ENCODE peak calls at places on chromosomes 4 and X, in four cellular contexts. R, G, P and N are unnamed samples.

GRCh38 chr4:118281611-118282442 is 71.0 kb downstream of the PRSS12 start:
- DNase-seq in R (no peak), G (peak), P (no peak), N (peak)

GRCh38 chr4:138910914-138911336 is 104.7 kb upstream of the NOCT start:
- DNase-seq in R (peak), G (peak), P (no peak), N (peak)

GRCh38 chrX:135345328-135345645 is 36.0 kb downstream of the ETDC start:
- DNase-seq in R (no peak), G (no peak), P (no peak), N (no peak)

GRCh38 chrX:141652315-141652714 is 46.2 kb downstream of the SPANXD start:
- DNase-seq in R (no peak), G (no peak), P (no peak), N (no peak)

GRCh38 chrX:19563746-19564145 is 48.4 kb upstream of the MAP3K15 start:
- DNase-seq in R (no peak), G (no peak), P (no peak), N (no peak)

GRCh38 chr4:76279462-76279861 is 27.1 kb upstream of the STBD1 start:
- DNase-seq in R (no peak), G (no peak), P (no peak), N (no peak)

GRCh38 chr4:170420255-170420693 is 330.5 kb upstream of the AADAT start:
- DNase-seq in R (no peak), G (no peak), P (peak), N (no peak)

GRCh38 chr4:108540536-108540935 is 79.8 kb upstream of the RPL34 start:
- DNase-seq in R (no peak), G (no peak), P (no peak), N (no peak)

GRCh38 chrX:33741807-33742206 is 390.3 kb downstream of the FAM47A start:
- DNase-seq in R (peak), G (no peak), P (no peak), N (no peak)

GRCh38 chrX:139758809-139759208 is 50.8 kb upstream of the MCF2 start:
- DNase-seq in R (no peak), G (no peak), P (no peak), N (no peak)

GRCh38 chr4:3480528-3481112 is 17.5 kb downstream of the DOK7 start:
- DNase-seq in R (peak), G (peak), P (no peak), N (peak)

GRCh38 chr4:69095301-69095731 is 958 bp upstream of the UGT2B7 start:
- DNase-seq in R (no peak), G (no peak), P (no peak), N (peak)

GRCh38 chr4:121304843-121305348 is 75.9 kb downstream of the QRFPR start:
- DNase-seq in R (no peak), G (no peak), P (no peak), N (no peak)

GRCh38 chrX:48616575-48616974 is 19.3 kb downstream of the WDR13 start:
- DNase-seq in R (peak), G (no peak), P (no peak), N (no peak)

GRCh38 chr4:153259679-153260078 is 55.4 kb downstream of the TRIM2 start:
- DNase-seq in R (no peak), G (no peak), P (no peak), N (no peak)

GRCh38 chrX:138865093-138865649 is 153.7 kb upstream of the FGF13 start:
- DNase-seq in R (no peak), G (no peak), P (no peak), N (no peak)

GRCh38 chr4:7784131-7784870 is 155.4 kb downstream of the AFAP1 start:
- DNase-seq in R (no peak), G (no peak), P (no peak), N (no peak)

GRCh38 chrX:53223068-53223693 is 1.8 kb downstream of the KDM5C start:
- DNase-seq in R (no peak), G (no peak), P (no peak), N (no peak)

GRCh38 chrX:57367649-57368048 is 81.1 kb downstream of the FAAH2 start:
- DNase-seq in R (no peak), G (no peak), P (no peak), N (peak)

GRCh38 chrX:44882635-44883034 is 9.6 kb downstream of the KDM6A start:
- DNase-seq in R (no peak), G (no peak), P (no peak), N (no peak)

GRCh38 chr4:97984545-97985131 is 158.6 kb downstream of the STPG2 start:
- DNase-seq in R (peak), G (no peak), P (no peak), N (no peak)

GRCh38 chrX:119272882-119273806 is 37.1 kb downstream of the PGRMC1 start:
- DNase-seq in R (peak), G (peak), P (no peak), N (no peak)

GRCh38 chr4:113576947-113577678 is 184.4 kb downstream of the CAMK2D start:
- DNase-seq in R (no peak), G (no peak), P (no peak), N (no peak)

GRCh38 chr4:83417566-83417965 is 38.1 kb downstream of the HELQ start:
- DNase-seq in R (no peak), G (no peak), P (no peak), N (no peak)

GRCh38 chrX:87728024-87728423 is 210.4 kb downstream of the KLHL4 start:
- DNase-seq in R (no peak), G (peak), P (no peak), N (no peak)

GRCh38 chr4:129437347-129437746 is 341.4 kb downstream of the C4orf33 start:
- DNase-seq in R (no peak), G (no peak), P (no peak), N (no peak)

GRCh38 chr4:147933779-147934178 is 201.9 kb downstream of the ARHGAP10 start:
- DNase-seq in R (no peak), G (no peak), P (no peak), N (no peak)

GRCh38 chrX:123422875-123423274 is 238.8 kb downstream of the GRIA3 start:
- DNase-seq in R (peak), G (peak), P (no peak), N (peak)
- TF ChIP-seq NR2C2 in R (no peak), G (no peak), P (no peak), N (no peak)

GRCh38 chr4:78721739-78722138 is 54.4 kb upstream of the BMP2K start:
- DNase-seq in R (no peak), G (no peak), P (no peak), N (no peak)

GRCh38 chr4:78720151-78720726 is 55.9 kb upstream of the BMP2K start:
- DNase-seq in R (no peak), G (peak), P (no peak), N (no peak)

GRCh38 chr4:78722320-78722719 is 53.8 kb upstream of the BMP2K start:
- DNase-seq in R (no peak), G (no peak), P (no peak), N (no peak)

GRCh38 chr4:78722880-78723279 is 53.3 kb upstream of the BMP2K start:
- DNase-seq in R (no peak), G (no peak), P (no peak), N (no peak)

DNA sequence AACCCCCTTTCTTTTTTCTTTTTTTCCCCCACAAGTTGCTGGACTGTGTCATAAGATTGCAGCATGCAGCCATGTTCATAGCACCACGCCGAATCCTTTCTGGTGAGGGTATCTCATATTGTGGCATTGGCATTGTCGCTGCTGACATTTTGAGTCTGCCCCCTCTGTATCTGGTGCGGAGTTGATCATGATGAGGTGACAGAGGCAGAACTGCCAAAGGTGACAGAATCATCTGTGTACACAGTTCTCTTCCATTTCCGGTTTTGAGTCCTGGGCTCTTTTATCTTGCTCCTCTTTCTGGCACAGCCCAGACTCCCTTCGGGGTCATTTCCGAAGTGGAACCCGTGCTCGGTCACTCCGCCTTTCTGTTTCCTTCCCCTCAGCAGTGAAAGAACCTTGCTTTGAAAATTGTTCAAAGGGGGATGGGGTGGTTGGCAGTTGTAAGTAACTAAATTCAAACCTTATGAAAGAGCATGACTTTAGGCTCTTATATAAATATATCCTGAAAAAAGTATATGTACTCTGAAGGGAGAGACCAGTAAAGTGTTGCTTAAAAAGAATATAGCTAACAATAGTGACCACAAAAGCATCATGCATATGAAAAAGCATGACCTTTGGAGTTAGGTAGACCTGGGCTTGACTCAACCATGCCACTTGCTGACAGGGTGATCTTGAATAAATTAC is 55.0 kb upstream of the BMP2K start:
- DNase-seq in R (no peak), G (peak), P (no peak), N (peak)
- TF ChIP-seq NR2C2 in R (no peak), G (peak), P (no peak), N (no peak)

GRCh38 chr4:26126135-26126718 is 194.6 kb upstream of the RBPJ start:
- DNase-seq in R (no peak), G (no peak), P (peak), N (no peak)

GRCh38 chr4:26130173-26130572 is 190.6 kb upstream of the RBPJ start:
- DNase-seq in R (no peak), G (no peak), P (peak), N (no peak)

GRCh38 chr4:26127001-26127400 is 193.8 kb upstream of the RBPJ start:
- DNase-seq in R (no peak), G (no peak), P (no peak), N (no peak)

GRCh38 chr4:26124753-26125236 is 196.0 kb upstream of the RBPJ start:
- DNase-seq in R (no peak), G (peak), P (no peak), N (no peak)

DNA sequence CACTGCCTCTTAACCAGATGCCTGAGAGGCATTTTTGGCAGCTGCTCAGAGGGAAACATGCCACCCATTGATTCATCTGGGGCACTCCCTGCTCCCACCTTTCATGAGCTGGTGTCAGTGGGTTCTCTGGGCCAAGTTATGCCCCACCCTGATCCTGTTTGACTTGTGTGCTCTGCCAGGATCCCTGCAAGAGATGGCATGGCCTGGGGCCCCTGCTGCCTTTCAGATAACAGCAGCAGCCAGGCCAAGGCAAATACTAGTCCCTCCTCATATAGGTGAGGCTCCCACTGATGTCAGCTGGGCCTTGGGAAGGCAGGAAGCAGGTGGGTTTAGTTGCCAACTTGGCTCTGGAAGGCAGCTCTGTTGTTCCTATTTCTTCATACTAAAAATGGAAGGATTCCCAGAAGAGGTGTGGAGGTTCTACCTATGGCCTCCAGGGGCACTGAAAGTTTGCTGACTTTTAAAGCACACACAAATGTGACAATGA is 192.9 kb upstream of the RBPJ start:
- DNase-seq in R (no peak), G (no peak), P (no peak), N (no peak)
- TF ChIP-seq NR2C2 in R (no peak), G (no peak), P (no peak), N (no peak)

GRCh38 chr4:17616283-17616682 is 1.8 kb downstream of the MED28 start:
- DNase-seq in R (no peak), G (no peak), P (no peak), N (no peak)
- TF ChIP-seq NR2C2 in R (no peak), G (no peak), P (no peak), N (no peak)

DNA sequence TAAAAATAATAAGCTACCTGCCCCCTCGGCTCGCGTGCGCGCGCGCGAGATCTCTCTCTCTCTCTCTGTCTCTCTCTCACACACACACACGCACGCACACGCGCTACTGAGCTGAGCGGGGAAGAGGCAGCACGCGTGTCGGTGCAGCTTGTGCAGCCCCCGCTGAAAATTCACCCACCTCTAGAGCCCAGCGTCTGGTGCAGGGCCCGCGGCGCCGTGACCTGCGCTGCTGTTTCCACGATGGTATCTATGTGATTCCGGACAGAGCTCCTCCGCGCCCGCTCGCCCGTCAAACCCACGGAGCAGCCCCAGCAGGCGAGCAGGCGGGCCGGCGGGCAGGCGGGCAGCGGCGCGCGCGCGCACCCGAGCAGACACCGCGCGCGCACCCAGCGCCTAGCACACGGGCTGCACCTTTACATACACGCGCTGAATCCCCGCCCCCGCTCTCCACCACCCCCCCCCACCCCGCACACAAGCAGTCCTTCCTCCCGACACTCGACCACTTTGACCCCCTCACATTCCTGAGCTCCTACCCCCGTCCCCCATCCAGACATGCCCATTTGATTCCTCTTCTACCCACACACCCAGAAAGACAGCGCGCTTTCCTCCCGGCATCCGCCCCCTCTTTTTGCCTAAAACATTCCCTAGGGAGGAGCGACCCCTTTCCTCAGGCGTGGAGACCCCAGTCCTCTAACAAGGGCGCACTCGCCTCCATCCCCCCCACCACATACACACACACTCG is 1.0 kb downstream of the SLITRK4 start:
- DNase-seq in R (no peak), G (no peak), P (no peak), N (no peak)
- TF ChIP-seq NR2C2 in R (no peak), G (no peak), P (no peak), N (no peak)